ENCODE peak calls at places on chromosome 2, in seven cellular contexts. G is ACHN; M is stimulated activated effector memory CD8-positive, alpha-beta T cell treated with anti-CD3 and anti-CD28 coated beads, Interleukin-12 subunit alpha, Interleukin-12 subunit beta, amount 100 ng/mL, for 72 hours; U is H54; E is activated CD4-positive, alpha-beta T cell treated with anti-CD3 and anti-CD28 coated beads, Interleukin-2, amount 50 U/mL, for 48 hours; Z is NCI-H2171; F is stimulated activated CD4-positive, alpha-beta T cell treated with anti-CD3 and anti-CD28 coated beads, Interleukin-15, amount 100 ng/mL, for 24 hours. T is an unnamed sample.

GRCh38 chr2:219722276-219722883 is 95.0 kb downstream of the SLC4A3 start:
- DNase-seq in Z (no peak), F (no peak), U (no peak), E (no peak), G (peak; percentile 55), M (no peak), T (no peak)

GRCh38 chr2:151976945-151977353 is 121.9 kb downstream of the CACNB4 start:
- DNase-seq in G (no peak), F (peak; percentile 9), U (no peak), M (peak; percentile 5), Z (no peak), E (peak; percentile 21), T (no peak)

GRCh38 chr2:238190445-238190844 is 13.1 kb downstream of the ILKAP start:
- DNase-seq in G (no peak), F (no peak), Z (no peak), E (no peak), U (no peak), M (no peak), T (no peak)

GRCh38 chr2:86764661-86765307 is 25.9 kb downstream of the CD8A start:
- DNase-seq in G (peak; percentile 50), E (no peak), Z (peak; percentile 19), M (peak; percentile 31), U (no peak), F (no peak), T (peak; percentile 28)

GRCh38 chr2:65142515-65142914 is 12.6 kb upstream of the RAB1A start:
- DNase-seq in E (no peak), M (no peak), U (no peak), G (no peak), Z (no peak), F (no peak), T (no peak)

GRCh38 chr2:181998045-181998444 is 12.4 kb downstream of the PPP1R1C start:
- DNase-seq in E (no peak), Z (no peak), M (no peak), U (no peak), F (no peak), G (no peak), T (no peak)

GRCh38 chr2:226673314-226673723 is 126.3 kb downstream of the IRS1 start:
- DNase-seq in F (no peak), E (no peak), U (peak; percentile 34), M (no peak), G (no peak), Z (no peak), T (no peak)

GRCh38 chr2:157488877-157489276 is 45.0 kb upstream of the CYTIP start:
- DNase-seq in M (no peak), F (no peak), E (no peak), Z (no peak), G (no peak), U (no peak), T (no peak)

GRCh38 chr2:46747297-46747818 is 168.2 kb downstream of the MCFD2 start:
- DNase-seq in G (no peak), U (no peak), E (no peak), Z (no peak), F (no peak), M (no peak), T (no peak)

GRCh38 chr2:153766415-153766814 is 105.3 kb upstream of the GALNT13 start:
- DNase-seq in F (no peak), U (no peak), E (no peak), M (no peak), Z (no peak), G (no peak), T (no peak)

GRCh38 chr2:100135415-100135814 is 7.0 kb downstream of the AFF3 start:
- DNase-seq in Z (no peak), F (no peak), G (no peak), E (no peak), U (no peak), M (no peak), T (no peak)

GRCh38 chr2:12835733-12836132 is 119.0 kb downstream of the TRIB2 start:
- DNase-seq in M (no peak), Z (no peak), E (no peak), F (no peak), U (no peak), G (no peak), T (no peak)

GRCh38 chr2:62266433-62267038 is 70.6 kb downstream of the B3GNT2 start:
- DNase-seq in G (peak; percentile 87), Z (no peak), F (no peak), E (no peak), U (peak; percentile 53), M (no peak), T (no peak)

GRCh38 chr2:60523987-60524386 is 29.5 kb downstream of the BCL11A start:
- DNase-seq in M (no peak), F (no peak), U (no peak), Z (no peak), E (no peak), G (no peak), T (no peak)

GRCh38 chr2:120134263-120134662 is 88.9 kb downstream of the TMEM185B start:
- DNase-seq in M (no peak), Z (no peak), U (peak; percentile 60), F (no peak), G (peak; percentile 83), E (no peak), T (no peak)

GRCh38 chr2:227430644-227431043 is 41.3 kb upstream of the AGFG1 start:
- DNase-seq in E (no peak), U (no peak), Z (no peak), F (no peak), M (no peak), G (no peak), T (no peak)

GRCh38 chr2:232369126-232369955 is 9.2 kb upstream of the ALPP start:
- DNase-seq in E (no peak), F (no peak), Z (no peak), G (no peak), M (no peak), U (no peak), T (no peak)

GRCh38 chr2:46263347-46263746 is 33.9 kb upstream of the EPAS1 start:
- DNase-seq in M (no peak), G (no peak), Z (no peak), F (no peak), U (no peak), E (no peak), T (no peak)

GRCh38 chr2:202135111-202135874 is 62.2 kb downstream of the KIAA2012 start:
- DNase-seq in F (no peak), G (no peak), U (peak; percentile 35), E (no peak), M (no peak), Z (no peak), T (no peak)

GRCh38 chr2:175147196-175147595 is 20.8 kb downstream of the ATF2 start:
- DNase-seq in G (no peak), E (no peak), U (no peak), M (no peak), F (no peak), Z (no peak), T (no peak)

GRCh38 chr2:36389081-36389480 is 33.5 kb downstream of the CRIM1 start:
- DNase-seq in U (no peak), M (no peak), E (no peak), Z (no peak), G (no peak), F (no peak), T (no peak)

GRCh38 chr2:48600917-48601316 is 16.7 kb upstream of the GTF2A1L start:
- DNase-seq in G (no peak), M (no peak), Z (no peak), U (no peak), E (no peak), F (no peak), T (no peak)

GRCh38 chr2:241049739-241050623 is 51.6 kb downstream of the SNED1 start:
- DNase-seq in U (no peak), E (no peak), M (no peak), G (no peak), Z (no peak), F (no peak), T (no peak)

GRCh38 chr2:157761520-157761919 is 114.6 kb downstream of the ACVR1 start:
- DNase-seq in F (no peak), Z (no peak), M (no peak), U (no peak), E (no peak), G (no peak), T (no peak)

GRCh38 chr2:47060652-47061170 is 94.4 kb downstream of the STPG4 start:
- DNase-seq in G (no peak), F (no peak), Z (no peak), E (no peak), U (no peak), M (no peak), T (no peak)

GRCh38 chr2:98823196-98824166 is 92.5 kb upstream of the MGAT4A start:
- DNase-seq in Z (no peak), F (no peak), M (no peak), U (no peak), E (no peak), G (no peak), T (no peak)